ENCODE peak calls at places on chromosomes 2 and 18, in seven cellular contexts. B is esophagus squamous epithelium, D is kidney, A is neural crest cell, V is coronary artery, M is left lung, G is astrocyte of the spinal cord. F is an unnamed sample.
A peak's percentile ranks its signal among the peaks of the same experiment; 100 is the strongest.

GRCh38 chr2:67564076-67564475 is 166.9 kb downstream of the ETAA1 start:
- DNase-seq in B (no peak), D (no peak), A (no peak), V (no peak), M (no peak), G (no peak), F (no peak)

GRCh38 chr18:10546557-10547300 is 20.9 kb downstream of the NAPG start:
- DNase-seq in B (no peak), D (no peak), A (no peak), V (no peak), M (no peak), G (no peak), F (no peak)

GRCh38 chr2:238720232-238720672 is 127.6 kb upstream of the TWIST2 start:
- DNase-seq in B (no peak), D (peak; percentile 54), A (peak; percentile 52), V (no peak), M (no peak), G (no peak), F (peak; percentile 7)

GRCh38 chr2:204122425-204122824 is 185.9 kb downstream of the ICOS start:
- DNase-seq in B (no peak), D (no peak), A (no peak), V (no peak), M (no peak), G (no peak), F (no peak)

GRCh38 chr2:48548871-48549270 is 18.9 kb downstream of the STON1 start:
- DNase-seq in B (no peak), D (no peak), A (no peak), V (no peak), M (no peak), G (peak; percentile 90), F (no peak)

GRCh38 chr2:96108578-96109561 is 7.5 kb downstream of the ADRA2B start:
- DNase-seq in B (no peak), D (peak; percentile 72), A (no peak), V (no peak), M (peak; percentile 58), G (no peak), F (no peak)

GRCh38 chr2:220276736-220277444 is 649.5 kb downstream of the SLC4A3 start:
- DNase-seq in B (no peak), D (no peak), A (no peak), V (no peak), M (no peak), G (no peak), F (no peak)

GRCh38 chr18:79542876-79543750 is 136.5 kb upstream of the CTDP1 start:
- DNase-seq in B (no peak), D (peak; percentile 56), A (no peak), V (no peak), M (no peak), G (no peak), F (no peak)

GRCh38 chr2:119474371-119475224 is 42.9 kb downstream of the TMEM37 start:
- DNase-seq in B (no peak), D (no peak), A (no peak), V (peak; percentile 64), M (no peak), G (no peak), F (no peak)

GRCh38 chr18:11736656-11737055 is 47.6 kb downstream of the GNAL start:
- DNase-seq in B (no peak), D (no peak), A (no peak), V (no peak), M (no peak), G (no peak), F (no peak)

GRCh38 chr18:44507729-44508325 is 172.9 kb upstream of the SETBP1 start:
- DNase-seq in B (no peak), D (peak; percentile 75), A (no peak), V (no peak), M (peak; percentile 10), G (no peak), F (no peak)

GRCh38 chr2:230907361-230908093 is 17.5 kb downstream of the GPR55 start:
- DNase-seq in B (no peak), D (no peak), A (no peak), V (peak; percentile 53), M (no peak), G (no peak), F (no peak)

GRCh38 chr2:160486341-160486740 is 7.3 kb downstream of the RBMS1 start:
- DNase-seq in B (no peak), D (no peak), A (no peak), V (no peak), M (no peak), G (no peak), F (no peak)

GRCh38 chr18:73461780-73462059 is 593.9 kb upstream of the NETO1 start:
- DNase-seq in B (no peak), D (no peak), A (no peak), V (no peak), M (no peak), G (peak; percentile 48), F (no peak)

GRCh38 chr18:8881103-8881502 is 175.7 kb downstream of the MTCL1 start:
- DNase-seq in B (no peak), D (no peak), A (no peak), V (no peak), M (no peak), G (no peak), F (no peak)

GRCh38 chr18:8883409-8883668 is 178.0 kb downstream of the MTCL1 start:
- DNase-seq in B (no peak), D (no peak), A (no peak), V (no peak), M (no peak), G (no peak), F (no peak)

GRCh38 chr18:8876887-8877286 is 171.5 kb downstream of the MTCL1 start:
- DNase-seq in B (no peak), D (no peak), A (no peak), V (no peak), M (no peak), G (no peak), F (no peak)

DNA sequence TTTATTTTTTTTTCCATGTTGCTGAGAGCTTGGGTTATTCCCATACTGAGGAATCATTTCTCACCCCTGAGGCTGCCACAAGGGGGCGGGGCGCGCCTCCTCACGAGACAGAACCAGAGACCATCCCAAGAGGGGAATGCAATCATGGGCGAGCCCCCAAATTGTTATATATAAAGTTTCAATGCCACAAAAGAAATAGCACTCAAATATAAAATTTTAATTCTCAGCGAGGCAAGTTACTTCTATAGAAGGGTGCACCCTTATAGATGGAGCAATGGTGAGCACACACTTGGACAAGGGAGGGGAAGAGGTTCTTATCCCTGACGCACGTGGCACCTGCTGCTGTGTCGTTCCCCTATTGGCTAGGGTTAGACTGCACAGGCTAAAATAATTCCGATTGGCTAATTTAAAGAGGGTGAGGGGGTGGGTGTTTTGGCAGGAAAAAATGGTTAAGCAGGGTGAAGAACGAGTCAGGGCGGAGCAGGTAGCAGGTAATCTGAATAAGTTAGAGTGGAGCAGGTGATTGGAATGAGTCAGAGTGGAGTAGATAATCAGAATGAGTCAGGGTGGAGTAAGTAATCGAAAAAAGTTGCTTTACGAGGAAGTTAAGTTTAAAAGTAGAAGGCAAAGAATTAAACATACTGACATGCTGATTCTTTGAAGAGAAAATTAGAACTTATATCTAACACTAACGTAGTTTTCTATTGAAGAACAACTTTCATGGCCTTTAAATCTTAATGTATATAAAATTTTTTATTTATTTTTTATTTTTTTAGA is 177.5 kb downstream of the MTCL1 start:
- DNase-seq in B (no peak), D (no peak), A (peak; percentile 59), V (no peak), M (no peak), G (no peak), F (no peak)
- TF ChIP-seq CTCF in B (no peak), D (no peak), A (peak; percentile 59), V (no peak), M (no peak), G (peak; percentile 13), F (no peak)

GRCh38 chr2:226387499-226387942 is 412.1 kb downstream of the IRS1 start:
- DNase-seq in B (no peak), D (no peak), A (no peak), V (no peak), M (no peak), G (no peak), F (no peak)
- TF ChIP-seq CTCF in B (no peak), D (no peak), A (no peak), V (no peak), M (no peak), G (no peak), F (no peak)

GRCh38 chr2:157523270-157524059 is 79.6 kb upstream of the CYTIP start:
- DNase-seq in B (no peak), D (no peak), A (no peak), V (no peak), M (no peak), G (no peak), F (no peak)

GRCh38 chr2:157526070-157526469 is 82.2 kb upstream of the CYTIP start:
- DNase-seq in B (no peak), D (no peak), A (no peak), V (no peak), M (no peak), G (no peak), F (no peak)

DNA sequence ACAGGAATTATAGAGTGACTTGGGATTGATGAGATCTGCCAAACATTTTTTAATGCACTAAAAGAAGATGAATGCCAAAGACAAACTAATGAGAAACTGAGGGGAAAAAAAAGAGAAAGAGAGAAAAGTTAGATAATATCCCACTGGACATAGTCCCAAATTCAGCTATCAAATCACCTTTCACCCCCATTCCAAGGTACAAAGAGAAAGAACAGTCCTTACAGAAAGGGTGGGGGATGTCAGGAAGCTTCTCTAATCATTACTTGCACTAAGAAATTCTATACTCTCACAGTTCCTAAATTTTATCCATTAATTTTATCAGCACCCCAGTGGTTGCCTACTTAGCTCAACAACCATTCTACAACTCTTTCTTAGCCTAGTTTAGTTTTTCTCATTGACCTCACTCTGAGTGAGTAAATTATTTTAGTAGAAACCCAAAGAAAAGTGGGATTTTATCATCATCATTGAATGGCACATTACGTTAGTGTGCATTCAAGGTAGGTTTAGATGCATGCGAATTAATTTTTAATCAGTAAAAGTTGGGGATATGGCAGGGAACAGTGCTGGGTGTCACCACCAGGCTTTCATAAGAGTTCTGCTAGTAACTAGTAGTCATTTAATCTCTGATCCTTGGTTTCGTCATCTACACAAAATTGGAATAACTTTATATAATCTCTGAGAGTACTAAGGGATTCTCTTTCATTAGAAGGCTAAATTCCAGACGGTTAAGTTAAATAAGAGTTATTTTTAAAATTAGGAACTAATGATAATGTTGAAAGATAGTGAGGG is 85.3 kb upstream of the CYTIP start:
- DNase-seq in B (no peak), D (no peak), A (no peak), V (no peak), M (no peak), G (no peak), F (no peak)
- TF ChIP-seq CTCF in B (no peak), D (no peak), A (no peak), V (no peak), M (no peak), G (no peak), F (no peak)

GRCh38 chr18:75160315-75160714 is 48.6 kb downstream of the PTGR3 start:
- DNase-seq in B (no peak), D (no peak), A (no peak), V (peak; percentile 65), M (peak; percentile 64), G (no peak), F (no peak)

GRCh38 chr18:75162978-75163377 is 46.0 kb downstream of the PTGR3 start:
- DNase-seq in B (no peak), D (no peak), A (no peak), V (peak; percentile 52), M (no peak), G (no peak), F (no peak)

GRCh38 chr18:75163736-75164135 is 45.2 kb downstream of the PTGR3 start:
- DNase-seq in B (no peak), D (no peak), A (no peak), V (peak; percentile 50), M (no peak), G (no peak), F (no peak)

GRCh38 chr18:75162467-75162866 is 46.5 kb downstream of the PTGR3 start:
- DNase-seq in B (no peak), D (no peak), A (no peak), V (no peak), M (no peak), G (peak; percentile 53), F (no peak)

GRCh38 chr18:75161629-75162028 is 47.3 kb downstream of the PTGR3 start:
- DNase-seq in B (no peak), D (no peak), A (no peak), V (peak; percentile 66), M (peak; percentile 55), G (no peak), F (peak; percentile 4)
- TF ChIP-seq CTCF in B (no peak), D (no peak), A (no peak), V (no peak), M (no peak), G (no peak), F (no peak)

F was measured in CD4-positive, alpha-beta T cell.